ENCODE peak calls at places on chromosomes 3 and 15, in four cellular contexts. U is transverse colon, D is ovary, C is right lobe of liver. S is an unnamed sample.

GRCh38 chr15:45847645-45848044 is 212.8 kb downstream of the SQOR start:
- DNase-seq in U (no peak), D (no peak), C (no peak), S (no peak)

GRCh38 chr3:33096103-33096868 is 660 bp downstream of the GLB1 start:
- DNase-seq in U (peak), D (peak), C (peak), S (peak)

GRCh38 chr15:65184305-65184943 is 718 bp downstream of the CLPX start:
- DNase-seq in U (peak), D (peak), C (peak), S (peak)

GRCh38 chr3:139537325-139537724 is 2.2 kb downstream of the RBP1 start:
- DNase-seq in U (no peak), D (no peak), C (no peak), S (no peak)

GRCh38 chr3:126216416-126216815 is 36.0 kb upstream of the ALDH1L1 start:
- DNase-seq in U (no peak), D (no peak), C (no peak), S (no peak)

GRCh38 chr3:10350324-10350985 is 29.5 kb upstream of the SEC13 start:
- DNase-seq in U (no peak), D (no peak), C (peak), S (no peak)

GRCh38 chr3:69671082-69671952 is 67.9 kb upstream of the MITF start:
- DNase-seq in U (no peak), D (peak), C (no peak), S (peak)

GRCh38 chr3:56086355-56086754 is 381.9 kb downstream of the ERC2 start:
- DNase-seq in U (no peak), D (no peak), C (no peak), S (no peak)

GRCh38 chr15:85691350-85692240 is 103.1 kb downstream of the KLHL25 start:
- DNase-seq in U (peak), D (no peak), C (no peak), S (no peak)

GRCh38 chr3:11331101-11331500 is 58.9 kb downstream of the ATG7 start:
- DNase-seq in U (no peak), D (no peak), C (no peak), S (no peak)

GRCh38 chr15:21261396-21261964 is 178.8 kb downstream of the POTEB3 start:
- DNase-seq in U (no peak), D (no peak), C (peak), S (no peak)

GRCh38 chr3:162117961-162118360 is 621.4 kb downstream of the OTOL1 start:
- DNase-seq in U (no peak), D (no peak), C (no peak), S (no peak)

GRCh38 chr3:66386011-66386924 is 114.6 kb downstream of the LRIG1 start:
- DNase-seq in U (no peak), D (no peak), C (no peak), S (no peak)

GRCh38 chr3:98110191-98110908 is 20.2 kb upstream of the OR5H1 start:
- DNase-seq in U (no peak), D (no peak), C (no peak), S (peak)

GRCh38 chr15:65525622-65526021 is 4.6 kb upstream of the HACD3 start:
- DNase-seq in U (peak), D (peak), C (no peak), S (no peak)

GRCh38 chr3:196219194-196219969 is 3.0 kb downstream of the SLC51A start:
- DNase-seq in U (peak), D (peak), C (no peak), S (no peak)

GRCh38 chr3:19652336-19652735 is 281.7 kb downstream of the EFHB start:
- DNase-seq in U (no peak), D (no peak), C (no peak), S (no peak)

GRCh38 chr3:66499881-66500574 is 794 bp downstream of the LRIG1 start:
- DNase-seq in U (peak), D (peak), C (peak), S (peak)

GRCh38 chr3:156681003-156681402 is 6.6 kb downstream of the TIPARP start:
- DNase-seq in U (peak), D (peak), C (no peak), S (peak)

GRCh38 chr3:183695569-183696364 is 1.8 kb upstream of the YEATS2 start:
- DNase-seq in U (no peak), D (peak), C (no peak), S (no peak)

GRCh38 chr3:183698760-183699159 is 1.2 kb downstream of the YEATS2 start:
- DNase-seq in U (peak), D (peak), C (no peak), S (no peak)

GRCh38 chr3:183698318-183698731 is 728 bp downstream of the YEATS2 start:
- DNase-seq in U (peak), D (peak), C (no peak), S (no peak)

GRCh38 chr3:183697610-183698317 is at the start of gene YEATS2:
- DNase-seq in U (peak), D (peak), C (peak), S (peak)

DNA sequence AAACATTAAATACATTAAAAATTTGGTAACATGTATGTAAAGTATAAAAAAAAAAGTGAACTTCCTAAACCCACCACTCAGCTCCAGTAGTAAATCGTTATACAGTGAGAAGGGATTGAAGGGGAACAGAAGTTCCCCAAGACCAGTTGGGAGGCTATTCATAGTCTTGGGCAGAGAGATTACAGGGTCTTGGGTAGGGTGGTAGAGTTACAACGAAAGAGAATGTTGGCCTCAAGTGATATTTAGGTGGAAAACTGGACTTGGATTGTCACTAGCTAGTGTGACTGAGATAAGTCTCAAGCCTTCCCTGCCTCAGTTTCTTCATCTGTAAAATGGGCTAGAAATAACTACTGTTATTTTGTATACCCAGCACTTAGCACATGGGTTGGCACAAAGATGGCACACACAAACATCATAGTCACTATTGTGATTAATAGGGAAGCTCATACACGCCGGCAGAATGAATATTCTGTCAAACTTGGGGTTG is 431 bp upstream of the YEATS2 start:
- DNase-seq in U (no peak), D (no peak), C (no peak), S (no peak)
- TF ChIP-seq POLR2A in U (no peak), D (no peak), C (no peak), S (no peak)

GRCh38 chr15:73683257-73683623 is 943 bp upstream of the CD276 start:
- DNase-seq in U (no peak), D (no peak), C (no peak), S (no peak)
- H3K4me3 ChIP-seq in U (no peak), D (no peak), C (no peak), S (peak)

GRCh38 chr3:71580636-71581215 is 2.8 kb downstream of the FOXP1 start:
- DNase-seq in U (no peak), D (no peak), C (no peak), S (no peak)

GRCh38 chr3:71583569-71584215 is at the start of gene FOXP1:
- DNase-seq in U (peak), D (peak), C (peak), S (peak)

GRCh38 chr3:71582612-71583568 is 638 bp downstream of the FOXP1 start:
- DNase-seq in U (peak), D (peak), C (peak), S (peak)

GRCh38 chr3:71581451-71581980 is 2.0 kb downstream of the FOXP1 start:
- DNase-seq in U (peak), D (peak), C (peak), S (peak)

GRCh38 chr3:71581981-71582611 is 1.4 kb downstream of the FOXP1 start:
- DNase-seq in U (peak), D (peak), C (peak), S (peak)
- TF ChIP-seq POLR2A in U (peak), D (no peak), C (no peak), S (peak)

GRCh38 chr15:42603978-42604377 is 28.6 kb downstream of the STARD9 start:
- DNase-seq in U (no peak), D (no peak), C (no peak), S (no peak)
- H3K4me3 ChIP-seq in U (no peak), D (no peak), C (no peak), S (no peak)

GRCh38 chr3:141875893-141876380 is 506 bp upstream of the ATP1B3 start:
- DNase-seq in U (peak), D (peak), C (peak), S (peak)

GRCh38 chr3:141876381-141876890 is at the start of gene ATP1B3:
- DNase-seq in U (peak), D (peak), C (peak), S (peak)

GRCh38 chr3:141878326-141878725 is 1.9 kb downstream of the ATP1B3 start:
- DNase-seq in U (no peak), D (no peak), C (no peak), S (no peak)

GRCh38 chr3:141877911-141878310 is 1.5 kb downstream of the ATP1B3 start:
- DNase-seq in U (no peak), D (no peak), C (no peak), S (no peak)

DNA sequence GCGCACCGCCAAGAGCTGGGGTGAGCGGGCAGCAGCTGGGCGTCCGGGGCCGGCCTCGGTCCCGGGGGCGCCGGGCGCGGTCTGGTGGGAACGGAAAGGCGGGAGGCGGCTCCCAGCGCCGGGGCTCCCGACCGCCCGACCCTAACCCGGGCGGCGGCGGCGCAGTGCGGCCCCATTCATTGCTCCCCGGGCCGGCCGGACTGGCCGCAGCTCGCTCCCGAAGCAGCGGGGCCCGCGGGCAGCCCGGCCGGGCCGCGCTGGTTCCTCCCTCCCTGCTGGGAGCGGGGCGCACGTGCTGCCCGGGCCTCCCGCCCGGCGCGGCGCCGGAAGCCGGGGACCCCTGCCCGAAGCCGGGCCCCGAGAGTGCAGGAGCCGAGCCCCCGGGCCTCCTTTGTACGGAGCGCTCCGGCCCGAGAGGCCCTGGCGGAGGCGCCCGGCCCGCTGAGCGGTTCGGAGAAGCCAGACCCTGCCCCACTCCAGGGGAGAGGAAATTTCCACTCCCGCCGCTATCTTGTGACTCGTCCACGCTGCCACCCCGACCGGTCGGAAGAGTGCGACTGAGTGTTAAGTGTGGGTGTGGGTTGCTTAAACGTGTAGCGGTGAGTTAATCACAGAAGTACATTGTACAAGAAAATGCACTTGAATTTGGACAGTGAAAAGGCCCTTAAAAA is 583 bp downstream of the ATP1B3 start:
- DNase-seq in U (peak), D (peak), C (peak), S (peak)
- TF ChIP-seq POLR2A in U (no peak), D (no peak), C (no peak), S (peak)

GRCh38 chr15:90268415-90268814 is 2.9 kb downstream of the NGRN start:
- DNase-seq in U (no peak), D (no peak), C (no peak), S (no peak)

GRCh38 chr15:90264649-90265048 is 823 bp upstream of the NGRN start:
- DNase-seq in U (peak), D (no peak), C (peak), S (no peak)

GRCh38 chr15:90266061-90266431 is 574 bp downstream of the NGRN start:
- DNase-seq in U (peak), D (peak), C (no peak), S (no peak)

GRCh38 chr15:90266485-90266884 is 1.0 kb downstream of the NGRN start:
- DNase-seq in U (peak), D (peak), C (peak), S (no peak)

GRCh38 chr15:90265271-90266060 is at the start of gene NGRN:
- DNase-seq in U (peak), D (peak), C (peak), S (peak)
- H3K4me3 ChIP-seq in U (peak), D (peak), C (peak), S (peak)

DNA sequence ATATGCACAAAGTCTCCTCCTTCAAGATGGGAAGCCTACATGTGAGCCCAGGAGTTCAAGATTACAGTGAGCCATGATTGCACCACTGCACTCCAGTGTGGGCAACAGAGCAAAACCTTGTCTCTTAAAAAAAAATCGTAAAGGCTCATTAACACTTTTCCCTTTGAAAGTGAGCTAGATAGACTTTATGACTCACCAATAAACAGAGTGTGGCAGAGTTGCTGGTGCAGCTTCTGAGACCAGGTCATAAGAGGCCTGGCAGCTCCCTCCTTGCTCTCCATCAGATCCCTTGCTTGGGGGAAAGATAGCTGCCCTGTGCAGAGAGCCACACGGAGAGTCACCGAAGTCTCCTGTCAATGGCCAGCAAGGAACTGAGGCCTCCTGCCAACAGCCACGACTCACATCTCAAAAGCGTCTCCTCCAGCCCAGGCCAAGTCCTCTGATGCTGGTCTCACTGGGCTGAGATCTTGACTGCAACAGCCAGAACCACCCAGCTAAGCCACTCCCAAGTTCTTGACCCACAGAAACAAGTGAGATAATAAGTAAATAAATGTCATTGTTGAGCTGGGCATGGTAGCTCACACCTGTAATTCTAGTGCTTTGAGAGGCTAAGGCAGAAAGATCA is 8.7 kb upstream of the GP9 start:
- DNase-seq in U (peak), D (no peak), C (no peak), S (no peak)
- TF ChIP-seq POLR2A in U (peak), D (no peak), C (no peak), S (no peak)

GRCh38 chr15:43808960-43809678 is 8.7 kb downstream of the HYPK start:
- DNase-seq in U (no peak), D (no peak), C (no peak), S (no peak)

GRCh38 chr15:43808435-43808950 is 8.1 kb downstream of the HYPK start:
- DNase-seq in U (no peak), D (no peak), C (no peak), S (no peak)
- H3K4me3 ChIP-seq in U (no peak), D (no peak), C (no peak), S (no peak)

GRCh38 chr3:122793568-122794416 is at the start of gene HSPBAP1:
- DNase-seq in U (peak), D (peak), C (peak), S (peak)
- TF ChIP-seq POLR2A in U (peak), D (peak), C (peak), S (peak)

GRCh38 chr3:170949211-170949610 is 40.8 kb upstream of the EIF5A2 start:
- DNase-seq in U (no peak), D (no peak), C (no peak), S (no peak)

GRCh38 chr3:170942011-170942410 is 33.6 kb upstream of the EIF5A2 start:
- DNase-seq in U (no peak), D (no peak), C (no peak), S (no peak)

GRCh38 chr3:170941551-170941950 is 33.1 kb upstream of the EIF5A2 start:
- DNase-seq in U (no peak), D (no peak), C (no peak), S (no peak)

DNA sequence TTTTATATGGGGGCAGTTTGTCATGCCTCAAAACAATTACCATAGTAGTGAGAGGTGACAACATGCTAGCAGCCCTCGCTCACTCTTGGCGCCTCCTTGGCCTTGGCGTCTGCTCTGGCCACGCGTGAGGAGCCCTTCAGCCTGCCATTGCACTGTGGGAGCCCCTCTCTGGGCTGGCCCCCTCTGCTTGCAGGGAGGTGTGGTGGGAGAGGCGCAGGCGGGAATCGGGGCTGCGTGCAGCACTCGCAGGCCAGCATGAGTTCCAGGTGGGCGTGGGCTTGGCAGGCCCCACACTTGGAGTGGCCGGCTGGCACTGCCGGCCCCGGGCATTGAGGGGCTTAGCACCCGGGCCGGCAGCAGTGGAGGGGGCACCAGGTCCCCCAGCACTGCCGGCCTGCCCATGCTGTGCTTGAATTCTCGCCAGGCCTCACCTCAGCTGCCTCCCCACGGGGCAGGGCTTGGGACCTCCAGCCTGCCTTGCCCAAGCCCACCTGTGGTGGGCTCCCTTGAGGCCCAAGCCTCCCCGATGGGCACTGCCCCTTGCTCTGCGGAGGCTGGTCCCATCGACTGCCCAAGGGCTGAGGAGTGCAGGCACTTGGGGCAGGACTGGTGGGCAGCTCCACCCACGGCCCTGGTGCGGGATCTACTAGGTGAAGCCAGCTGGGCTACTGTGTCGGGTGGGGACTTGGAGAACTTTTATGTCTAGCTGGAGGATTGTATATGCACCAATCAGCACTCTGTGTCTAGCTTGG is 38.8 kb upstream of the EIF5A2 start:
- DNase-seq in U (no peak), D (no peak), C (no peak), S (no peak)
- H3K4me3 ChIP-seq in U (no peak), D (no peak), C (no peak), S (no peak)